ENCODE peak calls at places on chromosome 5, in four cellular contexts. Y, M, G and C are unnamed samples. For H3K4me1, the result is how much of the 10 kb centered on the place peaks cover.

GRCh38 chr5:122478741-122479459 is 166.9 kb downstream of the SNCAIP start:
- DNase-seq in Y (no peak), M (no peak), G (no peak), C (no peak)

GRCh38 chr5:7396169-7397004 is 449 bp downstream of the ADCY2 start:
- DNase-seq in Y (no peak), M (no peak), G (peak), C (no peak)

GRCh38 chr5:31366941-31367340 is 165.0 kb downstream of the DROSHA start:
- DNase-seq in Y (no peak), M (no peak), G (no peak), C (no peak)

GRCh38 chr5:398475-399295 is 44.3 kb upstream of the EXOC3 start:
- DNase-seq in Y (no peak), M (peak), G (peak), C (no peak)

GRCh38 chr5:88140396-88140862 is 128.2 kb downstream of the TMEM161B start:
- DNase-seq in Y (no peak), M (no peak), G (no peak), C (no peak)

GRCh38 chr5:310516-310915 is 11.0 kb upstream of the AHRR start:
- DNase-seq in Y (no peak), M (peak), G (no peak), C (no peak)

GRCh38 chr5:16179511-16179935 is at the start of gene MARCHF11:
- DNase-seq in Y (no peak), M (no peak), G (no peak), C (no peak)

GRCh38 chr5:416636-416960 is 26.4 kb upstream of the EXOC3 start:
- DNase-seq in Y (no peak), M (no peak), G (peak), C (no peak)

GRCh38 chr5:17123010-17123409 is 94.4 kb upstream of the BASP1 start:
- DNase-seq in Y (no peak), M (no peak), G (no peak), C (no peak)

GRCh38 chr5:131563434-131564228 is 71.4 kb downstream of the RAPGEF6 start:
- DNase-seq in Y (no peak), M (no peak), G (no peak), C (no peak)

GRCh38 chr5:136772541-136772940 is 407.2 kb upstream of the TRPC7 start:
- DNase-seq in Y (no peak), M (no peak), G (no peak), C (no peak)

GRCh38 chr5:127820910-127821553 is 117.8 kb downstream of the CCDC192 start:
- DNase-seq in Y (no peak), M (no peak), G (no peak), C (no peak)

GRCh38 chr5:51043740-51044139 is 339.5 kb upstream of the ISL1 start:
- DNase-seq in Y (no peak), M (no peak), G (no peak), C (no peak)

GRCh38 chr5:39376293-39376714 is 12.0 kb upstream of the C9 start:
- DNase-seq in Y (peak), M (no peak), G (no peak), C (peak)

GRCh38 chr5:32504923-32505596 is 60.5 kb upstream of the ZFR start:
- DNase-seq in Y (no peak), M (peak), G (peak), C (no peak)

GRCh38 chr5:115577741-115578140 is 24.5 kb downstream of the TICAM2 start:
- DNase-seq in Y (no peak), M (no peak), G (no peak), C (no peak)

GRCh38 chr5:126368239-126368812 is 54.9 kb upstream of the GRAMD2B start:
- DNase-seq in Y (no peak), M (no peak), G (no peak), C (peak)

GRCh38 chr5:17105744-17106450 is 111.5 kb upstream of the BASP1 start:
- DNase-seq in Y (no peak), M (no peak), G (peak), C (no peak)

GRCh38 chr5:75933489-75933888 is 149.7 kb upstream of the SV2C start:
- DNase-seq in Y (no peak), M (no peak), G (no peak), C (no peak)

GRCh38 chr5:117943521-117943920 is 1044.8 kb downstream of the DTWD2 start:
- DNase-seq in Y (no peak), M (no peak), G (no peak), C (no peak)

GRCh38 chr5:162931501-162931900 is 505.9 kb upstream of the CCNG1 start:
- DNase-seq in Y (no peak), M (no peak), G (no peak), C (no peak)

GRCh38 chr5:6745706-6746217 is 32.5 kb downstream of the TENT4A start:
- DNase-seq in Y (no peak), M (no peak), G (no peak), C (no peak)

GRCh38 chr5:133376986-133377385 is 235.4 kb downstream of the FSTL4 start:
- DNase-seq in Y (no peak), M (no peak), G (no peak), C (no peak)

GRCh38 chr5:40333459-40334241 is 346.1 kb upstream of the PTGER4 start:
- DNase-seq in Y (no peak), M (no peak), G (no peak), C (no peak)

GRCh38 chr5:142095651-142096330 is 12.8 kb upstream of the NDFIP1 start:
- DNase-seq in Y (no peak), M (no peak), G (no peak), C (no peak)

GRCh38 chr5:316210-317085 is 5.1 kb upstream of the AHRR start:
- DNase-seq in Y (no peak), M (no peak), G (no peak), C (no peak)

GRCh38 chr5:79001471-79001870 is 16.4 kb upstream of the ARSB start:
- DNase-seq in Y (no peak), M (no peak), G (no peak), C (no peak)

GRCh38 chr5:173925449-173926071 is 37.4 kb downstream of the CPEB4 start:
- DNase-seq in Y (no peak), M (no peak), G (no peak), C (peak)

GRCh38 chr5:177429248-177430045 is 3.0 kb downstream of the GRK6 start:
- DNase-seq in Y (peak), M (no peak), G (peak), C (no peak)

GRCh38 chr5:158935215-158935614 is 164.5 kb downstream of the EBF1 start:
- DNase-seq in Y (no peak), M (no peak), G (no peak), C (no peak)

GRCh38 chr5:152505442-152506042 is 100.5 kb upstream of the NMUR2 start:
- DNase-seq in Y (peak), M (no peak), G (no peak), C (peak)

GRCh38 chr5:44619875-44620610 is 188.7 kb upstream of the MRPS30 start:
- DNase-seq in Y (no peak), M (no peak), G (no peak), C (no peak)

GRCh38 chr5:44613951-44614350 is 194.8 kb upstream of the MRPS30 start:
- DNase-seq in Y (no peak), M (no peak), G (no peak), C (no peak)

GRCh38 chr5:44614845-44615244 is 193.9 kb upstream of the MRPS30 start:
- DNase-seq in Y (no peak), M (no peak), G (no peak), C (no peak)
- H3K4me1 ChIP-seq in Y (under half), M (under half), G (under half), C (under half)

GRCh38 chr5:80189201-80189600 is 66.6 kb downstream of the SERINC5 start:
- DNase-seq in Y (no peak), M (no peak), G (no peak), C (no peak)
- H3K4me1 ChIP-seq in Y (under half), M (under half), G (under half), C (under half)

GRCh38 chr5:150616024-150616470 is 24.4 kb upstream of the SYNPO start:
- DNase-seq in Y (peak), M (no peak), G (peak), C (no peak)

GRCh38 chr5:150619359-150620230 is 20.9 kb upstream of the SYNPO start:
- DNase-seq in Y (peak), M (peak), G (no peak), C (no peak)

GRCh38 chr5:150616506-150616905 is 24.0 kb upstream of the SYNPO start:
- DNase-seq in Y (no peak), M (no peak), G (peak), C (no peak)

GRCh38 chr5:150618588-150619281 is 21.7 kb upstream of the SYNPO start:
- DNase-seq in Y (no peak), M (peak), G (no peak), C (no peak)

GRCh38 chr5:150618188-150618587 is 22.3 kb upstream of the SYNPO start:
- DNase-seq in Y (no peak), M (no peak), G (no peak), C (no peak)
- H3K4me1 ChIP-seq in Y (under half), M (under half), G (half or more), C (under half)

GRCh38 chr5:157548513-157549282 is 26.9 kb downstream of the ADAM19 start:
- DNase-seq in Y (no peak), M (no peak), G (no peak), C (no peak)

GRCh38 chr5:157549283-157549629 is 26.3 kb downstream of the ADAM19 start:
- DNase-seq in Y (no peak), M (no peak), G (no peak), C (no peak)

GRCh38 chr5:157550668-157551067 is 24.9 kb downstream of the ADAM19 start:
- DNase-seq in Y (no peak), M (no peak), G (no peak), C (no peak)

GRCh38 chr5:157547909-157548512 is 27.6 kb downstream of the ADAM19 start:
- DNase-seq in Y (no peak), M (no peak), G (no peak), C (no peak)

DNA sequence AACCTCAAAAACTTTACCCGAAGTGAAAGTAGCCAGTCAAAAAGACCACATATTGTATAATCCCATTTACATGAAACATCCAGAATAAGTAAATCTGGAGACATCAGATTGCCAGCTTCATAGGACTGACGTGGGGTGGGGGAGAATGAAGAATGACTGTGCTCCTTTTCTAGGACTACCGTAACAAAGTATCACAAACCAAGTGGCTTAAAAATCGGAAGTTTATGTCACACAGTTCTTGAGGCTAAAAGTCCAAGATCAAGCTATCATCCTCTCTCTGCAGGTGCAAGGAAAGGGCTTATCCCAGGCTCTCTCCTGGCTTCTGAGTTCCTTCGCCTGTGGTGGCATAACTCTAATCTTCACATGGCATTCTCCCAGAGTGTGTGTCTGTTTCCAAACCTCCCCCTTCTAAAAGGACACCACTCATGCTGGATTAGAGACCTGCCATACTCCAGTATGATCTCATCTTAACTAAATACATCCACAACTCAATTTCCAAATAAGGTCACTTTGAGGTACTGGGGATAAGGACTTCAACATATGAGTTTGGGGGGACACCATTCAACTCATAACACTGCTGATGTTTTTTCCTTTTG is 25.5 kb downstream of the ADAM19 start:
- DNase-seq in Y (no peak), M (no peak), G (no peak), C (no peak)
- H3K4me1 ChIP-seq in Y (half or more), M (under half), G (half or more), C (under half)

GRCh38 chr5:149432861-149433462 is 53.9 kb upstream of the IL17B start:
- DNase-seq in Y (no peak), M (no peak), G (no peak), C (no peak)
- H3K4me1 ChIP-seq in Y (under half), M (under half), G (under half), C (under half)

DNA sequence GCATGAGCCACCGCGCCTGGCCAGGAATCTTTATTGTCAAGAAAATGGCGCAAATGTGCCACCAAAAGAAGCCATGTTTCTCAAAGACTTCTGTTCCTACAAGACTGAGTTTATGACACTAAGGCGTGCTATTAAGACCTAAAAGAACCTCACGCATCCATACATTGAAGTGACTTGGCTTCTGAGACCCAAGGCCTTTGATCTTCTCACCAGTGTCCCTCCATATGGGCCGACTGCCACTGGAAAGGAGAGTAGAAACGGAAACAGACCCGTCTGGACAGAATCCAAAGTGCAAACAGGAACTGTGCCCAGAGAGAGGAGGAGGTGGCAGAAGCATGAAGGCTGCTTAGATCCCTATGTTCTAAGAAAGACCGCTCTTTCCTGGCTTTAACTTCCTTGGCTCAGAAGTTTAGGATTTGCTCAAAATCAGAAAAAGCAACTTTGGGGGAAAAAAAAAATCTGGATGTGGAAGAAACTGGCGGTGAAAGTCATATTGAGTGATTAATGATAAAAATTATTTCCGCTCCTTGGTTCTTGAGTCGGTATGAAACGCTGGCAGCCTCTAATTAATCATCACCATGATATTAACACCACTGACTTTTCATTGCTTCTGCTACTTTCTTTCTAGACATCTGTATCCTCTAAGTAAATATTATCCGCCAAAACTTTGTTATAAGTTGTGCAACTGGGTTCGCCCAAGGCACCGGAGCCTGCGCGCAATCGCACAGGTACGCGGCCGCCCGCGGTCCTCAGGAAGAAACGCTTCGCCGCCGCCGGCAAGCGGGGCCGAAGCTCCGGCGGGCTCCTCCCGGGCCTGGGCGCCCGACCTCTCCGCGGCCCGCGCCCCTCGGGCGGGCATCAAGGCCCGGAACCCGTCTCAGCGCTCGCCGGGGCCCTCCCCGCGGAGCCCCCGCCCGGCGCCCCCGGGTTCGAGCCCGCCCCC is 730 bp downstream of the DAP start:
- DNase-seq in Y (peak), M (no peak), G (no peak), C (peak)
- H3K4me1 ChIP-seq in Y (under half), M (under half), G (under half), C (under half)

GRCh38 chr5:160749026-160749425 is 103.0 kb downstream of the ATP10B start:
- DNase-seq in Y (no peak), M (no peak), G (no peak), C (no peak)
- H3K4me1 ChIP-seq in Y (under half), M (under half), G (under half), C (under half)